ENCODE peak calls at places on chromosomes 4 and X, in nine cellular contexts. L, J, Y, K, O, A, F, C and E are unnamed samples.

GRCh38 chr4:52143815-52144214 is 92.7 kb downstream of the SPATA18 start:
- DNase-seq in Y (no peak), L (no peak), K (no peak), A (no peak), O (no peak), F (no peak), C (peak; percentile 76), J (no peak), E (no peak)

GRCh38 chrX:136780738-136781137 is at the start of gene ARHGEF6:
- DNase-seq in K (peak; percentile 64), A (no peak), F (no peak), O (no peak), L (no peak), Y (no peak), C (peak; percentile 85), J (no peak), E (peak; percentile 7)

GRCh38 chr4:84852081-84852480 is 114.4 kb downstream of the WDFY3 start:
- DNase-seq in O (no peak), Y (no peak), C (no peak), J (peak; percentile 92), F (no peak), A (peak; percentile 43), L (no peak), K (no peak), E (no peak)

GRCh38 chr4:21656832-21657231 is 291.7 kb downstream of the KCNIP4 start:
- DNase-seq in J (peak; percentile 88), L (no peak), A (no peak), C (no peak), Y (no peak), O (no peak), F (no peak), K (no peak), E (no peak)

GRCh38 chrX:97229318-97229717 is 345.6 kb downstream of the RPA4 start:
- DNase-seq in C (no peak), Y (no peak), J (no peak), L (no peak), K (no peak), O (no peak), A (no peak), F (no peak), E (no peak)

GRCh38 chr4:13236485-13236884 is 247.7 kb downstream of the RAB28 start:
- DNase-seq in J (no peak), Y (no peak), F (no peak), L (no peak), C (no peak), K (no peak), A (no peak), O (no peak), E (no peak)

GRCh38 chrX:110045421-110045820 is 42.5 kb downstream of the TMEM164 start:
- DNase-seq in L (no peak), A (no peak), O (no peak), Y (no peak), J (no peak), K (no peak), F (no peak), C (no peak), E (no peak)

GRCh38 chr4:16607241-16607640 is 291.2 kb downstream of the LDB2 start:
- DNase-seq in F (no peak), C (no peak), J (no peak), K (no peak), O (no peak), Y (no peak), L (no peak), A (no peak), E (no peak)

GRCh38 chr4:120064887-120065286 is 1.8 kb downstream of the MAD2L1 start:
- DNase-seq in L (no peak), O (no peak), C (no peak), K (no peak), A (no peak), J (no peak), F (no peak), Y (no peak), E (no peak)

GRCh38 chrX:16807976-16808542 is 21.8 kb downstream of the TXLNG start:
- DNase-seq in J (peak; percentile 26), K (no peak), A (peak; percentile 68), Y (no peak), O (no peak), C (peak; percentile 62), L (no peak), F (peak; percentile 25), E (peak; percentile 33)

GRCh38 chr4:147596976-147597375 is 20.2 kb upstream of the TMEM184C start:
- DNase-seq in C (no peak), Y (no peak), L (no peak), A (peak; percentile 93), O (no peak), K (no peak), F (no peak), J (peak; percentile 76), E (no peak)

GRCh38 chr4:89108068-89108467 is 3.3 kb upstream of the TIGD2 start:
- DNase-seq in Y (no peak), J (no peak), F (no peak), A (no peak), O (no peak), K (no peak), C (peak; percentile 22), L (no peak), E (peak; percentile 27)

GRCh38 chr4:41748788-41749445 is 392 bp upstream of the PHOX2B start:
- DNase-seq in K (no peak), J (no peak), Y (no peak), F (no peak), L (no peak), C (no peak), A (no peak), O (no peak), E (no peak)

GRCh38 chrX:136750364-136750763 is 30.4 kb downstream of the ARHGEF6 start:
- DNase-seq in O (no peak), L (no peak), A (no peak), C (no peak), Y (no peak), F (no peak), J (no peak), K (no peak), E (no peak)

GRCh38 chr4:159463235-159463634 is 360.4 kb downstream of the RAPGEF2 start:
- DNase-seq in F (no peak), L (no peak), C (no peak), O (no peak), Y (no peak), J (no peak), A (no peak), K (no peak), E (no peak)

GRCh38 chr4:142452132-142452855 is 393.8 kb downstream of the INPP4B start:
- DNase-seq in F (no peak), O (no peak), C (no peak), J (no peak), Y (no peak), A (peak; percentile 50), L (no peak), K (no peak), E (no peak)

GRCh38 chr4:37648084-37648817 is 37.9 kb downstream of the RELL1 start:
- DNase-seq in O (peak; percentile 70), L (peak; percentile 52), K (no peak), Y (peak; percentile 69), C (peak; percentile 91), F (peak; percentile 11), A (peak; percentile 96), J (peak; percentile 90), E (peak; percentile 18)

GRCh38 chr4:61200195-61200990 is at the start of gene ADGRL3:
- DNase-seq in O (peak; percentile 26), F (no peak), Y (peak; percentile 18), J (no peak), L (no peak), K (no peak), C (no peak), A (peak; percentile 6), E (no peak)

GRCh38 chr4:102493794-102494193 is 7.4 kb upstream of the NFKB1 start:
- DNase-seq in C (no peak), Y (no peak), O (no peak), J (no peak), L (no peak), K (no peak), A (no peak), F (no peak), E (peak; percentile 15)
- TF ChIP-seq POLR2A in C (no peak), Y (no peak), O (no peak), J (no peak), L (no peak), K (no peak), A (no peak), F (no peak), E (no peak)

DNA sequence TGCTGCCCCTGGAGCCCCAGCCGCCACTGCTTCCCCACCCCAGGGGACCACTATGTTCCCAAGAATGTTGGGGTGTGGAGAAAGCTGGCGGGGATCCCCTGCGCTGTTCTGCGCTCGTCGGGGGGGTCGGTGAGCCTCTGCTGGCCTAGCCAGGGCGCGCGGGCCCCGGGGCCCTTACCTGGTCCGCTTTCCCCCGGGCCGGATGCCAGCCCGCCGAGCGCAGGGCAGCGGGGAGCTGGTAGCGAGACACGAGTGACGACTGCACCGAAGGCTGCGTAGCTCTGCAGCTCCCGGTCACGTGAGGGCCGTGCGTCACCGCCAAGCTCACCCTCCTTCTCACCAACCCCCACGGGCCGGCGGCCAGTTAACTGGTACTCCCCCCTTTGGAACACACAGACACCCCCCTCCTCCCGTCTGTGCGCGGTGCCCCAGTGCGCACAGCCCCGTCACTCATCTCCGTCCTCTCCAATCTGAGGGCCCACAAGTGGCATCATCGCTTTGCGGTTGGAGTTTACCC is at the start of gene BEX1:
- DNase-seq in K (no peak), O (peak; percentile 46), Y (peak; percentile 23), C (no peak), A (no peak), F (no peak), J (no peak), L (no peak), E (peak; percentile 52)
- TF ChIP-seq POLR2A in K (no peak), O (peak; percentile 28), Y (no peak), C (no peak), A (no peak), F (no peak), J (no peak), L (no peak), E (peak; percentile 36)

GRCh38 chrX:629230-630006 is 1.2 kb upstream of the SHOX start:
- DNase-seq in O (no peak), L (no peak), K (no peak), C (no peak), F (no peak), Y (no peak), A (no peak), J (no peak), E (no peak)
- TF ChIP-seq POLR2A in O (no peak), L (no peak), K (no peak), C (no peak), F (no peak), Y (no peak), A (no peak), J (no peak), E (no peak)

DNA sequence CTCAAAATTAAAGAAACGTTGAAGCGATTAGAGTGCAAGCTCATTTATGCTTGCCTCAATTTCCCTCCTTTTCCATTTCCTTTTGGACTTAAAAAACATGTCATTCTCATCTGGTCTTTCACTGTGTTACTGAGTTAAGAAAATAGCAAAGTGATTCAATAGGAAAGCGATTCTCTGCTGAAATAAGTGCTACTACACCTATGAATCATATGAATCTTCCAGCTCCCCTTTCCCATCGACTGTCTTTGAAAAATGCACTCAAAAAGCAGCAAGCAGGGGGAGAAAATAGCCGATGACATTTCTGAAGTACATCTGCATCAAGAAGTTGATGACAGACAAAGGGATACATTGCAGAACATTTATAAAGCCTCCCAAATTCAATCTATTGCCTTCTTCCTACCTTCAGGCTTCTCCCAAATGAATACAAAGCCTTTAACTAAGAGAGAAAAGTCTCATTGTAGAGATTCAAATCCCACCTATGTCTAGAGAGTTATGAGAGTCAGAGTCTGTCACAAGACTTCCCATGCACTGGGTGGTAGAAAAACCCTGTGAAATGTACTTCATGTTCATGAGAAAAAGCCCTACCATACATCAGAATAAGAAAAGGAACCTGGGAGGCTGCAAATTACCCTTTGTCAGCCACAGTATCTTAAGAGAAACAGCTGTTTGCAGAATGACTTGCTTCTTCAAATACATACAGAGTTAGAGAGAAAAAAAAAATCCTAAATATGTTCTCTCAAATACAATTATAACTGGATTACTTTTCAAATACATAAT is 78.9 kb downstream of the MBNL3 start:
- DNase-seq in L (no peak), C (no peak), A (no peak), J (no peak), Y (no peak), F (no peak), O (no peak), K (no peak), E (no peak)
- TF ChIP-seq POLR2A in L (no peak), C (no peak), A (no peak), J (no peak), Y (no peak), F (no peak), O (no peak), K (no peak), E (no peak)